ENCODE peak calls at places on chromosomes 11 and 22, in seven cellular contexts. I is stimulated activated CD8-positive, alpha-beta memory T cell treated with anti-CD3 and anti-CD28 coated beads, Interleukin-15, amount 100 ng/mL, for 24 hours; J is COR-L47; L is left ventricle myocardium superior; A is stimulated activated CD4-positive, alpha-beta T cell treated with anti-CD3 and anti-CD28 coated beads, Interleukin-15, amount 100 ng/mL, for 1 hour; O is right lobe of liver; K is H9. P is an unnamed sample.

GRCh38 chr11:36601145-36601544 is 3.1 kb upstream of the RAG2 start:
- DNase-seq in O (no peak), I (no peak), A (no peak), J (no peak), K (no peak), L (no peak), P (no peak)

GRCh38 chr11:74025467-74026166 is 16.7 kb upstream of the UCP3 start:
- DNase-seq in I (no peak), O (no peak), K (no peak), A (no peak), J (no peak), L (no peak), P (no peak)

GRCh38 chr11:22536036-22536435 is 89.6 kb downstream of the FANCF start:
- DNase-seq in J (no peak), O (no peak), L (no peak), K (no peak), A (no peak), I (no peak), P (no peak)

GRCh38 chr22:27987557-27987956 is 68.5 kb upstream of the PITPNB start:
- DNase-seq in O (no peak), J (no peak), K (peak), A (no peak), L (no peak), I (no peak), P (peak)

GRCh38 chr11:2358754-2359444 is 18.2 kb upstream of the CD81 start:
- DNase-seq in J (no peak), A (no peak), I (no peak), O (no peak), K (no peak), L (no peak), P (no peak)

GRCh38 chr11:119316017-119316728 is 757 bp downstream of the MCAM start:
- DNase-seq in O (peak), J (peak), I (no peak), K (no peak), A (no peak), L (peak), P (no peak)

GRCh38 chr22:18994056-18994455 is 58.0 kb upstream of the PRODH start:
- DNase-seq in K (no peak), I (no peak), J (no peak), O (no peak), L (no peak), A (no peak), P (no peak)

GRCh38 chr11:36817336-36817965 is 219.4 kb upstream of the RAG2 start:
- DNase-seq in I (no peak), A (no peak), O (no peak), J (no peak), L (no peak), K (no peak), P (no peak)

GRCh38 chr11:125956371-125956770 is 10.5 kb downstream of the VSIG10L2 start:
- DNase-seq in A (no peak), L (peak), O (no peak), K (no peak), I (no peak), J (no peak), P (no peak)

GRCh38 chr11:124676386-124676785 is 2.7 kb downstream of the SPA17 start:
- DNase-seq in L (no peak), K (no peak), A (no peak), J (no peak), I (no peak), O (peak), P (peak)

GRCh38 chr11:1307998-1308744 is 1.3 kb downstream of the TOLLIP start:
- DNase-seq in J (no peak), I (no peak), K (no peak), L (peak), O (peak), A (no peak), P (no peak)

GRCh38 chr11:13423372-13423771 is 39.6 kb downstream of the BTBD10 start:
- DNase-seq in L (no peak), J (no peak), K (no peak), I (no peak), O (no peak), A (no peak), P (no peak)

GRCh38 chr11:57251037-57251436 is 14.0 kb upstream of the APLNR start:
- DNase-seq in I (no peak), J (no peak), K (no peak), L (no peak), O (no peak), A (no peak), P (no peak)